ENCODE peak calls at places on chromosomes 4 and X, in nine cellular contexts. Z is BJ, A is pancreas, K is transverse colon, C is mesenchymal stem cell, O is IMR-90, J is psoas muscle, U is ascending aorta, G is kidney epithelial cell. I is an unnamed sample.
A peak's percentile ranks its signal among the peaks of the same experiment; 100 is the strongest.

GRCh38 chr4:157674699-157675098 is 454.2 kb downstream of the GRIA2 start:
- DNase-seq in Z (no peak), A (peak; percentile 21), K (no peak), C (no peak), O (no peak), J (no peak), U (no peak), G (no peak), I (no peak)

GRCh38 chrX:13836575-13836974 is 19.7 kb upstream of the GPM6B start:
- DNase-seq in Z (no peak), A (no peak), K (no peak), C (no peak), O (no peak), J (no peak), U (no peak), G (no peak), I (no peak)

GRCh38 chr4:145207934-145208333 is 27.5 kb upstream of the OTUD4 start:
- DNase-seq in Z (no peak), A (peak; percentile 25), K (no peak), C (no peak), O (no peak), J (no peak), U (no peak), G (no peak), I (no peak)

GRCh38 chr4:122783301-122784215 is 43.1 kb upstream of the FGF2 start:
- DNase-seq in Z (peak; percentile 85), A (peak; percentile 45), K (peak; percentile 21), C (peak; percentile 76), O (peak; percentile 87), J (peak; percentile 57), U (peak; percentile 12), G (peak; percentile 86), I (peak; percentile 64)

GRCh38 chr4:94534401-94535312 is 82.9 kb downstream of the PDLIM5 start:
- DNase-seq in Z (no peak), A (no peak), K (no peak), C (peak; percentile 46), O (no peak), J (no peak), U (no peak), G (no peak), I (no peak)

GRCh38 chr4:8323947-8324555 is 54.5 kb downstream of the HTRA3 start:
- DNase-seq in Z (no peak), A (no peak), K (no peak), C (no peak), O (peak; percentile 31), J (no peak), U (no peak), G (no peak), I (no peak)

GRCh38 chr4:71209161-71209560 is 129.7 kb upstream of the SLC4A4 start:
- DNase-seq in Z (peak; percentile 52), A (no peak), K (no peak), C (peak; percentile 65), O (peak; percentile 82), J (no peak), U (no peak), G (no peak), I (no peak)

GRCh38 chrX:15497865-15498264 is 2.7 kb upstream of the BMX start:
- DNase-seq in Z (no peak), A (peak; percentile 20), K (peak; percentile 56), C (peak; percentile 46), O (peak; percentile 33), J (no peak), U (no peak), G (no peak), I (peak; percentile 56)

GRCh38 chrX:109614951-109615350 is 10.0 kb downstream of the KCNE5 start:
- DNase-seq in Z (no peak), A (no peak), K (no peak), C (no peak), O (no peak), J (no peak), U (no peak), G (no peak), I (no peak)

GRCh38 chr4:118776166-118776954 is 59.6 kb downstream of the SEC24D start:
- DNase-seq in Z (no peak), A (no peak), K (no peak), C (peak; percentile 64), O (peak; percentile 70), J (no peak), U (no peak), G (no peak), I (no peak)

GRCh38 chr4:476501-476900 is 22.5 kb downstream of the ZNF721 start:
- DNase-seq in Z (no peak), A (no peak), K (no peak), C (no peak), O (peak; percentile 25), J (no peak), U (no peak), G (no peak), I (no peak)

GRCh38 chr4:156169011-156169410 is 215.3 kb upstream of the CTSO start:
- DNase-seq in Z (peak; percentile 58), A (no peak), K (no peak), C (peak; percentile 68), O (peak; percentile 95), J (no peak), U (peak; percentile 8), G (no peak), I (peak; percentile 29)

GRCh38 chr4:184751585-184751956 is 17.7 kb upstream of the CENPU start:
- DNase-seq in Z (no peak), A (no peak), K (no peak), C (no peak), O (no peak), J (no peak), U (no peak), G (no peak), I (no peak)

GRCh38 chr4:136637071-136637777 is 895.1 kb downstream of the PCDH18 start:
- DNase-seq in Z (no peak), A (no peak), K (no peak), C (peak; percentile 12), O (peak; percentile 4), J (peak; percentile 44), U (no peak), G (no peak), I (no peak)

GRCh38 chrX:143853488-143853887 is 30.4 kb upstream of the UBE2NL start:
- DNase-seq in Z (no peak), A (no peak), K (no peak), C (peak; percentile 36), O (no peak), J (no peak), U (no peak), G (no peak), I (no peak)

GRCh38 chr4:86775061-86775460 is 74.1 kb downstream of the SLC10A6 start:
- DNase-seq in Z (no peak), A (no peak), K (no peak), C (no peak), O (no peak), J (no peak), U (no peak), G (no peak), I (no peak)

DNA sequence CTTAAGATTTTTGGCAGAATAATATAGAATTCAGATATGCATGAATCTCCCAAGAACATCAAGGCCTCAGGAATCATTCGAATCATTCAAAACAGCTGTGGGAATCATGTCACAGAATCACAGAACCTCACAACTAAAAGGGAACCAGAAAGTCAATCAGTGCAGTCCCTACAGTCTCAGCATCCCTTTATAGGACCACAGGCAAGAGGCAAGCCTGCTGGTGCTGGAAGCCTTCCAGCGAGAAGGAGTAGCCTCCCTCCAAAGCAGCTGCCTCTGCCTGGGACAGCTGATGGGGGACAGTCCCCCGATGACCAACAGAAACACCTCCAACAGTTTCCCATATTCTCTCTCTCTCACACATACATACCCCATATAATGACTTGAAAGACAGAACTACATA is 20.7 kb downstream of the QDPR start:
- DNase-seq in Z (no peak), A (no peak), K (no peak), C (no peak), O (no peak), J (no peak), U (no peak), G (no peak), I (no peak)
- H3K36me3 ChIP-seq in Z (peaks cover 13% of the 10 kb centered on the region), A (no peaks in the 10 kb centered on the region), K (no peaks in the 10 kb centered on the region), C (peaks cover 70% of the 10 kb centered on the region), O (peaks cover 28% of the 10 kb centered on the region), J (peaks cover 75% of the 10 kb centered on the region), U (peaks cover 46% of the 10 kb centered on the region), G (peaks cover 5% of the 10 kb centered on the region), I (peaks cover 11% of the 10 kb centered on the region)

GRCh38 chrX:108601276-108601675 is 135.1 kb downstream of the IRS4 start:
- DNase-seq in Z (no peak), A (no peak), K (no peak), C (no peak), O (no peak), J (no peak), U (no peak), G (no peak), I (no peak)
- H3K36me3 ChIP-seq in Z (no peaks in the 10 kb centered on the region), A (no peaks in the 10 kb centered on the region), K (no peaks in the 10 kb centered on the region), C (no peaks in the 10 kb centered on the region), O (peaks cover 4% of the 10 kb centered on the region), J (peaks cover 40% of the 10 kb centered on the region), U (no peaks in the 10 kb centered on the region), G (no peaks in the 10 kb centered on the region), I (no peaks in the 10 kb centered on the region)

DNA sequence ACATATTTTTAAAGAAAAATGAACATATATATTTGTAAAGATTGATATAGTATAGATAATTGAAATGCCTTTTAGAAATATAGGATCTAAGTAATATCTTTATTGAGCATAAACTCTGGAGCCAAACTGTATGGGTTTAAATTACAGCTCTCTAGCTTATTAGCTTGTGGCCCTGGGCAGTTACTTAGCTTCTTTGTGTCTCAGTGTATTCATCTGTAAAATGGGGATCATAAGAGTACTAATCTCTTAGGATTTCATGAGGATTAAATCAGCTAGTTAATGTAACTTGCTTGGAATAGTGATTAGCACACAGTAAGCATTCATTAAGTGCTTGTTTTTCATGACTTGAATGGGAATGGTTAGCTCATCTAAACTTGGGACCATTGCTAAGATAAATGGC is 32.8 kb downstream of the TRAPPC11 start:
- DNase-seq in Z (no peak), A (no peak), K (no peak), C (no peak), O (no peak), J (no peak), U (no peak), G (no peak), I (no peak)
- H3K36me3 ChIP-seq in Z (peaks cover 10% of the 10 kb centered on the region), A (peaks cover 16% of the 10 kb centered on the region), K (no peaks in the 10 kb centered on the region), C (peaks cover 90% of the 10 kb centered on the region), O (peaks cover 32% of the 10 kb centered on the region), J (peaks cover 100% of the 10 kb centered on the region), U (peaks cover 46% of the 10 kb centered on the region), G (no peaks in the 10 kb centered on the region), I (peaks cover 26% of the 10 kb centered on the region)

GRCh38 chr4:169151671-169152070 is 119.1 kb downstream of the SH3RF1 start:
- DNase-seq in Z (no peak), A (no peak), K (no peak), C (no peak), O (peak; percentile 86), J (no peak), U (no peak), G (no peak), I (no peak)

GRCh38 chr4:169152899-169153298 is 117.9 kb downstream of the SH3RF1 start:
- DNase-seq in Z (no peak), A (no peak), K (no peak), C (no peak), O (no peak), J (no peak), U (no peak), G (no peak), I (no peak)

GRCh38 chr4:169150806-169151205 is 120.0 kb downstream of the SH3RF1 start:
- DNase-seq in Z (no peak), A (no peak), K (no peak), C (no peak), O (peak; percentile 56), J (no peak), U (no peak), G (no peak), I (no peak)

GRCh38 chr4:169153451-169153850 is 117.3 kb downstream of the SH3RF1 start:
- DNase-seq in Z (no peak), A (no peak), K (no peak), C (peak; percentile 60), O (no peak), J (no peak), U (no peak), G (no peak), I (no peak)

GRCh38 chr4:169152104-169152503 is 118.7 kb downstream of the SH3RF1 start:
- DNase-seq in Z (no peak), A (no peak), K (no peak), C (no peak), O (no peak), J (no peak), U (no peak), G (no peak), I (no peak)
- H3K36me3 ChIP-seq in Z (peaks cover 1% of the 10 kb centered on the region), A (no peaks in the 10 kb centered on the region), K (no peaks in the 10 kb centered on the region), C (peaks cover 81% of the 10 kb centered on the region), O (peaks cover 13% of the 10 kb centered on the region), J (peaks cover 35% of the 10 kb centered on the region), U (no peaks in the 10 kb centered on the region), G (no peaks in the 10 kb centered on the region), I (peaks cover 4% of the 10 kb centered on the region)